ENCODE peak calls at places on chromosomes 16 and 17, in six cellular contexts. One of them, this sample, is unnamed.

GRCh38 chr17:15918261-15918660 is 26.7 kb upstream of the ADORA2B start:
- DNase-seq in stimulated activated CD4-positive, alpha-beta T cell treated with anti-CD3 and anti-CD28 coated beads, TNF-alpha, amount 100 ng/mL, for 1 hour: no peak
- DNase-seq in fibroblast of the conjunctiva: no peak
- DNase-seq in T-helper 1 cell: no peak
- DNase-seq in activated CD4-positive, alpha-beta T cell treated with anti-CD3 and anti-CD28 coated beads, Interleukin-2, amount 50 U/mL, for 4 hours: no peak
- DNase-seq in NCI-H1436: no peak
- DNase-seq in this sample: no peak

GRCh38 chr17:74768069-74768762 is 7.9 kb downstream of the NAT9 start:
- DNase-seq in stimulated activated CD4-positive, alpha-beta T cell treated with anti-CD3 and anti-CD28 coated beads, TNF-alpha, amount 100 ng/mL, for 1 hour: no peak
- DNase-seq in fibroblast of the conjunctiva: peak; percentile 23
- DNase-seq in T-helper 1 cell: no peak
- DNase-seq in activated CD4-positive, alpha-beta T cell treated with anti-CD3 and anti-CD28 coated beads, Interleukin-2, amount 50 U/mL, for 4 hours: no peak
- DNase-seq in NCI-H1436: no peak
- DNase-seq in this sample: peak; percentile 48

GRCh38 chr17:66542183-66542966 is 240.0 kb downstream of the PRKCA start:
- DNase-seq in stimulated activated CD4-positive, alpha-beta T cell treated with anti-CD3 and anti-CD28 coated beads, TNF-alpha, amount 100 ng/mL, for 1 hour: no peak
- DNase-seq in fibroblast of the conjunctiva: no peak
- DNase-seq in T-helper 1 cell: peak; percentile 69
- DNase-seq in activated CD4-positive, alpha-beta T cell treated with anti-CD3 and anti-CD28 coated beads, Interleukin-2, amount 50 U/mL, for 4 hours: no peak
- DNase-seq in NCI-H1436: no peak
- DNase-seq in this sample: no peak

GRCh38 chr17:62075308-62075815 is 10.3 kb upstream of the MED13 start:
- DNase-seq in stimulated activated CD4-positive, alpha-beta T cell treated with anti-CD3 and anti-CD28 coated beads, TNF-alpha, amount 100 ng/mL, for 1 hour: no peak
- DNase-seq in fibroblast of the conjunctiva: no peak
- DNase-seq in T-helper 1 cell: no peak
- DNase-seq in activated CD4-positive, alpha-beta T cell treated with anti-CD3 and anti-CD28 coated beads, Interleukin-2, amount 50 U/mL, for 4 hours: no peak
- DNase-seq in NCI-H1436: no peak
- DNase-seq in this sample: no peak

GRCh38 chr16:3304370-3304769 is 860 bp downstream of the TIGD7 start:
- DNase-seq in stimulated activated CD4-positive, alpha-beta T cell treated with anti-CD3 and anti-CD28 coated beads, TNF-alpha, amount 100 ng/mL, for 1 hour: no peak
- DNase-seq in fibroblast of the conjunctiva: no peak
- DNase-seq in T-helper 1 cell: no peak
- DNase-seq in activated CD4-positive, alpha-beta T cell treated with anti-CD3 and anti-CD28 coated beads, Interleukin-2, amount 50 U/mL, for 4 hours: no peak
- DNase-seq in NCI-H1436: no peak
- DNase-seq in this sample: no peak

GRCh38 chr16:63361032-63361624 is 1324.9 kb upstream of the CDH8 start:
- DNase-seq in stimulated activated CD4-positive, alpha-beta T cell treated with anti-CD3 and anti-CD28 coated beads, TNF-alpha, amount 100 ng/mL, for 1 hour: no peak
- DNase-seq in fibroblast of the conjunctiva: peak; percentile 45
- DNase-seq in T-helper 1 cell: peak; percentile 2
- DNase-seq in activated CD4-positive, alpha-beta T cell treated with anti-CD3 and anti-CD28 coated beads, Interleukin-2, amount 50 U/mL, for 4 hours: no peak
- DNase-seq in NCI-H1436: peak; percentile 12
- DNase-seq in this sample: peak; percentile 63

GRCh38 chr16:47061204-47061603 is 82.5 kb downstream of the NETO2 start:
- DNase-seq in stimulated activated CD4-positive, alpha-beta T cell treated with anti-CD3 and anti-CD28 coated beads, TNF-alpha, amount 100 ng/mL, for 1 hour: no peak
- DNase-seq in fibroblast of the conjunctiva: no peak
- DNase-seq in T-helper 1 cell: no peak
- DNase-seq in activated CD4-positive, alpha-beta T cell treated with anti-CD3 and anti-CD28 coated beads, Interleukin-2, amount 50 U/mL, for 4 hours: no peak
- DNase-seq in NCI-H1436: no peak
- DNase-seq in this sample: no peak

GRCh38 chr16:30621765-30622164 is 11.6 kb upstream of the ZNF689 start:
- DNase-seq in stimulated activated CD4-positive, alpha-beta T cell treated with anti-CD3 and anti-CD28 coated beads, TNF-alpha, amount 100 ng/mL, for 1 hour: no peak
- DNase-seq in fibroblast of the conjunctiva: no peak
- DNase-seq in T-helper 1 cell: no peak
- DNase-seq in activated CD4-positive, alpha-beta T cell treated with anti-CD3 and anti-CD28 coated beads, Interleukin-2, amount 50 U/mL, for 4 hours: no peak
- DNase-seq in NCI-H1436: no peak
- DNase-seq in this sample: no peak

GRCh38 chr17:77929180-77929564 is 29.3 kb upstream of the TNRC6C start:
- DNase-seq in stimulated activated CD4-positive, alpha-beta T cell treated with anti-CD3 and anti-CD28 coated beads, TNF-alpha, amount 100 ng/mL, for 1 hour: no peak
- DNase-seq in fibroblast of the conjunctiva: no peak
- DNase-seq in T-helper 1 cell: no peak
- DNase-seq in activated CD4-positive, alpha-beta T cell treated with anti-CD3 and anti-CD28 coated beads, Interleukin-2, amount 50 U/mL, for 4 hours: no peak
- DNase-seq in NCI-H1436: no peak
- DNase-seq in this sample: no peak

GRCh38 chr16:11183951-11184350 is 72.1 kb downstream of the SOCS1 start:
- DNase-seq in stimulated activated CD4-positive, alpha-beta T cell treated with anti-CD3 and anti-CD28 coated beads, TNF-alpha, amount 100 ng/mL, for 1 hour: no peak
- DNase-seq in fibroblast of the conjunctiva: no peak
- DNase-seq in T-helper 1 cell: no peak
- DNase-seq in activated CD4-positive, alpha-beta T cell treated with anti-CD3 and anti-CD28 coated beads, Interleukin-2, amount 50 U/mL, for 4 hours: no peak
- DNase-seq in NCI-H1436: no peak
- DNase-seq in this sample: no peak

GRCh38 chr17:50501054-50501453 is 7.2 kb upstream of the MYCBPAP start:
- DNase-seq in stimulated activated CD4-positive, alpha-beta T cell treated with anti-CD3 and anti-CD28 coated beads, TNF-alpha, amount 100 ng/mL, for 1 hour: no peak
- DNase-seq in fibroblast of the conjunctiva: no peak
- DNase-seq in T-helper 1 cell: no peak
- DNase-seq in activated CD4-positive, alpha-beta T cell treated with anti-CD3 and anti-CD28 coated beads, Interleukin-2, amount 50 U/mL, for 4 hours: peak; percentile 30
- DNase-seq in NCI-H1436: no peak
- DNase-seq in this sample: peak; percentile 46

GRCh38 chr17:28717578-28718316 is at the start of gene RAB34:
- DNase-seq in stimulated activated CD4-positive, alpha-beta T cell treated with anti-CD3 and anti-CD28 coated beads, TNF-alpha, amount 100 ng/mL, for 1 hour: no peak
- DNase-seq in fibroblast of the conjunctiva: peak; percentile 76
- DNase-seq in T-helper 1 cell: no peak
- DNase-seq in activated CD4-positive, alpha-beta T cell treated with anti-CD3 and anti-CD28 coated beads, Interleukin-2, amount 50 U/mL, for 4 hours: no peak
- DNase-seq in NCI-H1436: peak; percentile 65
- DNase-seq in this sample: no peak

GRCh38 chr17:64984776-64985521 is 65.7 kb upstream of the LRRC37A3 start:
- DNase-seq in stimulated activated CD4-positive, alpha-beta T cell treated with anti-CD3 and anti-CD28 coated beads, TNF-alpha, amount 100 ng/mL, for 1 hour: peak; percentile 49
- DNase-seq in fibroblast of the conjunctiva: no peak
- DNase-seq in T-helper 1 cell: peak; percentile 89
- DNase-seq in activated CD4-positive, alpha-beta T cell treated with anti-CD3 and anti-CD28 coated beads, Interleukin-2, amount 50 U/mL, for 4 hours: peak; percentile 55
- DNase-seq in NCI-H1436: no peak
- DNase-seq in this sample: no peak

GRCh38 chr16:48235058-48235555 is 9.0 kb upstream of the LONP2 start:
- DNase-seq in stimulated activated CD4-positive, alpha-beta T cell treated with anti-CD3 and anti-CD28 coated beads, TNF-alpha, amount 100 ng/mL, for 1 hour: no peak
- DNase-seq in fibroblast of the conjunctiva: no peak
- DNase-seq in T-helper 1 cell: no peak
- DNase-seq in activated CD4-positive, alpha-beta T cell treated with anti-CD3 and anti-CD28 coated beads, Interleukin-2, amount 50 U/mL, for 4 hours: no peak
- DNase-seq in NCI-H1436: no peak
- DNase-seq in this sample: no peak

GRCh38 chr16:518858-519257 is 8.7 kb upstream of the CAPN15 start:
- DNase-seq in stimulated activated CD4-positive, alpha-beta T cell treated with anti-CD3 and anti-CD28 coated beads, TNF-alpha, amount 100 ng/mL, for 1 hour: no peak
- DNase-seq in fibroblast of the conjunctiva: no peak
- DNase-seq in T-helper 1 cell: no peak
- DNase-seq in activated CD4-positive, alpha-beta T cell treated with anti-CD3 and anti-CD28 coated beads, Interleukin-2, amount 50 U/mL, for 4 hours: no peak
- DNase-seq in NCI-H1436: no peak
- DNase-seq in this sample: no peak

GRCh38 chr17:47929218-47930000 is 12.0 kb upstream of the PNPO start:
- DNase-seq in stimulated activated CD4-positive, alpha-beta T cell treated with anti-CD3 and anti-CD28 coated beads, TNF-alpha, amount 100 ng/mL, for 1 hour: no peak
- DNase-seq in fibroblast of the conjunctiva: no peak
- DNase-seq in T-helper 1 cell: no peak
- DNase-seq in activated CD4-positive, alpha-beta T cell treated with anti-CD3 and anti-CD28 coated beads, Interleukin-2, amount 50 U/mL, for 4 hours: no peak
- DNase-seq in NCI-H1436: no peak
- DNase-seq in this sample: no peak

GRCh38 chr17:78416791-78417530 is 38.5 kb downstream of the PGS1 start:
- DNase-seq in stimulated activated CD4-positive, alpha-beta T cell treated with anti-CD3 and anti-CD28 coated beads, TNF-alpha, amount 100 ng/mL, for 1 hour: no peak
- DNase-seq in fibroblast of the conjunctiva: no peak
- DNase-seq in T-helper 1 cell: no peak
- DNase-seq in activated CD4-positive, alpha-beta T cell treated with anti-CD3 and anti-CD28 coated beads, Interleukin-2, amount 50 U/mL, for 4 hours: no peak
- DNase-seq in NCI-H1436: no peak
- DNase-seq in this sample: no peak

GRCh38 chr17:43667506-43668438 is 6.0 kb upstream of the MEOX1 start:
- DNase-seq in stimulated activated CD4-positive, alpha-beta T cell treated with anti-CD3 and anti-CD28 coated beads, TNF-alpha, amount 100 ng/mL, for 1 hour: no peak
- DNase-seq in fibroblast of the conjunctiva: no peak
- DNase-seq in T-helper 1 cell: peak; percentile 71
- DNase-seq in activated CD4-positive, alpha-beta T cell treated with anti-CD3 and anti-CD28 coated beads, Interleukin-2, amount 50 U/mL, for 4 hours: no peak
- DNase-seq in NCI-H1436: no peak
- DNase-seq in this sample: peak; percentile 15

GRCh38 chr16:72241930-72242329 is 70.0 kb upstream of the PMFBP1 start:
- DNase-seq in stimulated activated CD4-positive, alpha-beta T cell treated with anti-CD3 and anti-CD28 coated beads, TNF-alpha, amount 100 ng/mL, for 1 hour: no peak
- DNase-seq in fibroblast of the conjunctiva: peak; percentile 42
- DNase-seq in T-helper 1 cell: no peak
- DNase-seq in activated CD4-positive, alpha-beta T cell treated with anti-CD3 and anti-CD28 coated beads, Interleukin-2, amount 50 U/mL, for 4 hours: no peak
- DNase-seq in NCI-H1436: peak; percentile 63
- DNase-seq in this sample: peak; percentile 50

GRCh38 chr17:76240461-76241204 is at the start of gene RNF157:
- DNase-seq in stimulated activated CD4-positive, alpha-beta T cell treated with anti-CD3 and anti-CD28 coated beads, TNF-alpha, amount 100 ng/mL, for 1 hour: peak; percentile 31
- DNase-seq in fibroblast of the conjunctiva: no peak
- DNase-seq in T-helper 1 cell: peak; percentile 71
- DNase-seq in activated CD4-positive, alpha-beta T cell treated with anti-CD3 and anti-CD28 coated beads, Interleukin-2, amount 50 U/mL, for 4 hours: peak; percentile 47
- DNase-seq in NCI-H1436: peak; percentile 44
- DNase-seq in this sample: peak; percentile 41

This sample was measured in RKO.